ENCODE peak calls at places on chromosomes 5 and 9, in ten cellular contexts. One of them, this sample, is unnamed.

GRCh38 chr5:17888155-17888554 is 253.9 kb downstream of the TAF11L14 start:
- DNase-seq in lower lobe of right lung: no peak
- DNase-seq in psoas muscle: no peak
- DNase-seq in epithelial cell of proximal tubule: no peak
- DNase-seq in fibroblast of the aortic adventitia: no peak
- DNase-seq in RWPE1: no peak
- DNase-seq in D721Med: no peak
- DNase-seq in gastrocnemius medialis: no peak
- DNase-seq in astrocyte: no peak
- DNase-seq in GM12865: no peak
- DNase-seq in this sample: no peak

GRCh38 chr9:5587024-5587423 is 41.9 kb upstream of the RIC1 start:
- DNase-seq in RWPE1: no peak
- DNase-seq in astrocyte: peak
- DNase-seq in epithelial cell of proximal tubule: no peak
- DNase-seq in gastrocnemius medialis: no peak
- DNase-seq in D721Med: no peak
- DNase-seq in lower lobe of right lung: no peak
- DNase-seq in psoas muscle: no peak
- DNase-seq in GM12865: peak
- DNase-seq in fibroblast of the aortic adventitia: peak
- DNase-seq in this sample: no peak

GRCh38 chr9:136010176-136010575 is 49.0 kb upstream of the UBAC1 start:
- DNase-seq in psoas muscle: peak
- DNase-seq in GM12865: no peak
- DNase-seq in D721Med: no peak
- DNase-seq in astrocyte: no peak
- DNase-seq in fibroblast of the aortic adventitia: no peak
- DNase-seq in gastrocnemius medialis: no peak
- DNase-seq in lower lobe of right lung: no peak
- DNase-seq in epithelial cell of proximal tubule: no peak
- DNase-seq in RWPE1: no peak
- DNase-seq in this sample: no peak

GRCh38 chr5:156121834-156122386 is 205.1 kb upstream of the SGCD start:
- DNase-seq in RWPE1: no peak
- DNase-seq in gastrocnemius medialis: no peak
- DNase-seq in psoas muscle: no peak
- DNase-seq in astrocyte: peak
- DNase-seq in epithelial cell of proximal tubule: no peak
- DNase-seq in GM12865: no peak
- DNase-seq in lower lobe of right lung: no peak
- DNase-seq in fibroblast of the aortic adventitia: no peak
- DNase-seq in D721Med: no peak
- DNase-seq in this sample: no peak

GRCh38 chr9:69028754-69029153 is 6.8 kb upstream of the FXN start:
- DNase-seq in psoas muscle: no peak
- DNase-seq in GM12865: no peak
- DNase-seq in lower lobe of right lung: no peak
- DNase-seq in D721Med: no peak
- DNase-seq in RWPE1: no peak
- DNase-seq in gastrocnemius medialis: no peak
- DNase-seq in astrocyte: no peak
- DNase-seq in epithelial cell of proximal tubule: no peak
- DNase-seq in fibroblast of the aortic adventitia: no peak
- DNase-seq in this sample: no peak

GRCh38 chr9:127567119-127567897 is 44.8 kb upstream of the STXBP1 start:
- DNase-seq in epithelial cell of proximal tubule: no peak
- DNase-seq in astrocyte: no peak
- DNase-seq in lower lobe of right lung: peak
- DNase-seq in fibroblast of the aortic adventitia: peak
- DNase-seq in D721Med: no peak
- DNase-seq in RWPE1: no peak
- DNase-seq in psoas muscle: peak
- DNase-seq in gastrocnemius medialis: peak
- DNase-seq in GM12865: no peak
- DNase-seq in this sample: no peak

GRCh38 chr9:108813951-108814601 is 41.7 kb downstream of the ACTL7B start:
- DNase-seq in RWPE1: peak
- DNase-seq in gastrocnemius medialis: no peak
- DNase-seq in D721Med: no peak
- DNase-seq in astrocyte: peak
- DNase-seq in GM12865: no peak
- DNase-seq in epithelial cell of proximal tubule: peak
- DNase-seq in fibroblast of the aortic adventitia: peak
- DNase-seq in lower lobe of right lung: no peak
- DNase-seq in psoas muscle: no peak
- DNase-seq in this sample: no peak

GRCh38 chr9:5897851-5898250 is 7.2 kb downstream of the MLANA start:
- DNase-seq in psoas muscle: no peak
- DNase-seq in epithelial cell of proximal tubule: no peak
- DNase-seq in GM12865: no peak
- DNase-seq in D721Med: no peak
- DNase-seq in lower lobe of right lung: no peak
- DNase-seq in astrocyte: no peak
- DNase-seq in fibroblast of the aortic adventitia: no peak
- DNase-seq in RWPE1: no peak
- DNase-seq in gastrocnemius medialis: no peak
- DNase-seq in this sample: no peak

GRCh38 chr5:95617057-95617456 is 2.8 kb upstream of the GPR150 start:
- DNase-seq in RWPE1: peak
- DNase-seq in GM12865: peak
- DNase-seq in astrocyte: peak
- DNase-seq in psoas muscle: no peak
- DNase-seq in lower lobe of right lung: no peak
- DNase-seq in fibroblast of the aortic adventitia: peak
- DNase-seq in D721Med: no peak
- DNase-seq in gastrocnemius medialis: no peak
- DNase-seq in epithelial cell of proximal tubule: no peak
- DNase-seq in this sample: no peak

GRCh38 chr9:82101475-82101874 is 112.9 kb downstream of the SPATA31D1 start:
- DNase-seq in lower lobe of right lung: no peak
- DNase-seq in gastrocnemius medialis: no peak
- DNase-seq in fibroblast of the aortic adventitia: no peak
- DNase-seq in psoas muscle: no peak
- DNase-seq in epithelial cell of proximal tubule: no peak
- DNase-seq in astrocyte: no peak
- DNase-seq in GM12865: peak
- DNase-seq in D721Med: no peak
- DNase-seq in RWPE1: no peak
- DNase-seq in this sample: no peak

GRCh38 chr9:22512495-22512894 is 65.9 kb downstream of the DMRTA1 start:
- DNase-seq in GM12865: peak
- DNase-seq in RWPE1: no peak
- DNase-seq in lower lobe of right lung: no peak
- DNase-seq in fibroblast of the aortic adventitia: no peak
- DNase-seq in psoas muscle: no peak
- DNase-seq in epithelial cell of proximal tubule: no peak
- DNase-seq in astrocyte: no peak
- DNase-seq in D721Med: no peak
- DNase-seq in gastrocnemius medialis: no peak
- DNase-seq in this sample: no peak

GRCh38 chr5:58922392-58923171 is 339.7 kb downstream of the RAB3C start:
- DNase-seq in D721Med: no peak
- DNase-seq in epithelial cell of proximal tubule: no peak
- DNase-seq in psoas muscle: peak
- DNase-seq in RWPE1: no peak
- DNase-seq in astrocyte: peak
- DNase-seq in lower lobe of right lung: peak
- DNase-seq in GM12865: no peak
- DNase-seq in fibroblast of the aortic adventitia: peak
- DNase-seq in gastrocnemius medialis: peak
- DNase-seq in this sample: no peak

GRCh38 chr9:7342229-7342628 is 457.3 kb downstream of the DMAC1 start:
- DNase-seq in gastrocnemius medialis: no peak
- DNase-seq in fibroblast of the aortic adventitia: no peak
- DNase-seq in lower lobe of right lung: no peak
- DNase-seq in epithelial cell of proximal tubule: no peak
- DNase-seq in RWPE1: no peak
- DNase-seq in astrocyte: no peak
- DNase-seq in GM12865: peak
- DNase-seq in psoas muscle: no peak
- DNase-seq in D721Med: no peak
- DNase-seq in this sample: no peak
- TF ChIP-seq CTCF in gastrocnemius medialis: no peak
- TF ChIP-seq CTCF in fibroblast of the aortic adventitia: no peak
- TF ChIP-seq CTCF in lower lobe of right lung: no peak
- TF ChIP-seq CTCF in epithelial cell of proximal tubule: peak
- TF ChIP-seq CTCF in RWPE1: no peak
- TF ChIP-seq CTCF in astrocyte: no peak
- TF ChIP-seq CTCF in GM12865: no peak
- TF ChIP-seq CTCF in psoas muscle: peak
- TF ChIP-seq CTCF in D721Med: no peak
- TF ChIP-seq CTCF in this sample: no peak

GRCh38 chr9:116673375-116673774 is 13.7 kb upstream of the TRIM32 start:
- DNase-seq in GM12865: no peak
- DNase-seq in D721Med: no peak
- DNase-seq in lower lobe of right lung: no peak
- DNase-seq in fibroblast of the aortic adventitia: peak
- DNase-seq in RWPE1: no peak
- DNase-seq in epithelial cell of proximal tubule: no peak
- DNase-seq in astrocyte: no peak
- DNase-seq in gastrocnemius medialis: no peak
- DNase-seq in psoas muscle: no peak
- DNase-seq in this sample: no peak
- TF ChIP-seq CTCF in GM12865: no peak
- TF ChIP-seq CTCF in D721Med: no peak
- TF ChIP-seq CTCF in lower lobe of right lung: no peak
- TF ChIP-seq CTCF in fibroblast of the aortic adventitia: no peak
- TF ChIP-seq CTCF in RWPE1: no peak
- TF ChIP-seq CTCF in epithelial cell of proximal tubule: no peak
- TF ChIP-seq CTCF in astrocyte: no peak
- TF ChIP-seq CTCF in gastrocnemius medialis: no peak
- TF ChIP-seq CTCF in psoas muscle: no peak
- TF ChIP-seq CTCF in this sample: no peak

GRCh38 chr5:135456238-135457099 is 4.3 kb upstream of the TIFAB start:
- DNase-seq in astrocyte: peak
- DNase-seq in lower lobe of right lung: peak
- DNase-seq in epithelial cell of proximal tubule: no peak
- DNase-seq in RWPE1: peak
- DNase-seq in fibroblast of the aortic adventitia: peak
- DNase-seq in D721Med: no peak
- DNase-seq in GM12865: peak
- DNase-seq in gastrocnemius medialis: peak
- DNase-seq in psoas muscle: peak
- DNase-seq in this sample: peak
- TF ChIP-seq CTCF in astrocyte: no peak
- TF ChIP-seq CTCF in lower lobe of right lung: no peak
- TF ChIP-seq CTCF in epithelial cell of proximal tubule: no peak
- TF ChIP-seq CTCF in RWPE1: no peak
- TF ChIP-seq CTCF in fibroblast of the aortic adventitia: no peak
- TF ChIP-seq CTCF in D721Med: no peak
- TF ChIP-seq CTCF in GM12865: no peak
- TF ChIP-seq CTCF in gastrocnemius medialis: no peak
- TF ChIP-seq CTCF in psoas muscle: no peak
- TF ChIP-seq CTCF in this sample: no peak

DNA sequence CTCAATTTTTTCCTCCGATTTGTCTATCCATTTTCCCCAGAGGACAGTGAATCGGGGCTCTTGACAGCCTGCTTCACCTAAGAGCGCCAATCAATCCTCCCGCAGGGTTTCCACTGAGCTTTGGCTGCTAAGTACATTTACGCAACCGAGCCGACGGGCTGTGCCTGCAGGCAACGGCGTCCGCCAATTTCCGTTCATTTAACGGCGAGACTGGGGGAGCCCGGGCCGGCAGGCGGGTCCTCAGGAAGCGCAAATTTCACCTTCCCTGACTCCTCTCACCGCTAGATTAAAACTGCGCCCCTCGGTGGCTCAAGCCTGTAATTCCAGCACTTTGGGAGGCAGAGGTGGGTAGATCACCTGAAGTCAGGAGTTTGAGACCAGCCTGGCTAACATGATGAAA is 2.7 kb upstream of the NXNL2 start:
- DNase-seq in gastrocnemius medialis: no peak
- DNase-seq in D721Med: no peak
- DNase-seq in lower lobe of right lung: peak
- DNase-seq in RWPE1: no peak
- DNase-seq in GM12865: no peak
- DNase-seq in epithelial cell of proximal tubule: peak
- DNase-seq in psoas muscle: peak
- DNase-seq in astrocyte: peak
- DNase-seq in fibroblast of the aortic adventitia: peak
- DNase-seq in this sample: no peak
- TF ChIP-seq CTCF in gastrocnemius medialis: no peak
- TF ChIP-seq CTCF in D721Med: no peak
- TF ChIP-seq CTCF in lower lobe of right lung: no peak
- TF ChIP-seq CTCF in RWPE1: no peak
- TF ChIP-seq CTCF in GM12865: no peak
- TF ChIP-seq CTCF in epithelial cell of proximal tubule: peak
- TF ChIP-seq CTCF in psoas muscle: no peak
- TF ChIP-seq CTCF in astrocyte: peak
- TF ChIP-seq CTCF in fibroblast of the aortic adventitia: no peak
- TF ChIP-seq CTCF in this sample: no peak